ENCODE peak calls at places on chromosomes 7 and 10, in six cellular contexts. D, E, O, B, P and I are unnamed samples.

GRCh38 chr7:150974468-150975391 is 3.4 kb downstream of the KCNH2 start:
- DNase-seq in D (peak; percentile 78), E (no peak), O (no peak), B (peak; percentile 74), P (peak; percentile 44), I (no peak)

GRCh38 chr7:45088821-45089313 is at the start of gene NACAD:
- DNase-seq in D (no peak), E (no peak), O (peak; percentile 28), B (no peak), P (no peak), I (no peak)

GRCh38 chr10:116080553-116080952 is 192.5 kb downstream of the GFRA1 start:
- DNase-seq in D (peak; percentile 83), E (no peak), O (peak; percentile 70), B (no peak), P (peak; percentile 9), I (no peak)

GRCh38 chr10:126474031-126474430 is 85.8 kb upstream of the ADAM12 start:
- DNase-seq in D (no peak), E (no peak), O (no peak), B (no peak), P (no peak), I (no peak)

GRCh38 chr7:63789378-63790176 is 209.1 kb upstream of the ZNF722 start:
- DNase-seq in D (no peak), E (no peak), O (no peak), B (no peak), P (no peak), I (no peak)

GRCh38 chr10:110733256-110733952 is 89.3 kb downstream of the RBM20 start:
- DNase-seq in D (peak; percentile 37), E (no peak), O (peak; percentile 17), B (no peak), P (no peak), I (no peak)

GRCh38 chr10:96025566-96025965 is 17.8 kb upstream of the CCNJ start:
- DNase-seq in D (peak; percentile 84), E (no peak), O (no peak), B (no peak), P (peak; percentile 46), I (no peak)

GRCh38 chr10:22252801-22253577 is 35.2 kb upstream of the EBLN1 start:
- DNase-seq in D (peak; percentile 77), E (peak; percentile 76), O (peak; percentile 31), B (peak; percentile 21), P (no peak), I (no peak)

GRCh38 chr10:132774905-132775863 is 10.8 kb downstream of the NKX6-2 start:
- DNase-seq in D (peak; percentile 70), E (no peak), O (peak; percentile 11), B (no peak), P (peak; percentile 90), I (no peak)

GRCh38 chr7:157438121-157439025 is 101.6 kb downstream of the DNAJB6 start:
- DNase-seq in D (peak; percentile 39), E (no peak), O (no peak), B (no peak), P (no peak), I (no peak)

GRCh38 chr7:5423844-5424688 is 432 bp upstream of the TNRC18 start:
- DNase-seq in D (peak; percentile 99), E (peak; percentile 98), O (peak; percentile 98), B (no peak), P (peak; percentile 98), I (peak; percentile 98)

GRCh38 chr10:132257271-132257670 is 50.5 kb downstream of the STK32C start:
- DNase-seq in D (no peak), E (no peak), O (peak; percentile 62), B (no peak), P (no peak), I (peak; percentile 19)

GRCh38 chr10:94069884-94070283 is 76.2 kb downstream of the PLCE1 start:
- DNase-seq in D (no peak), E (no peak), O (peak; percentile 49), B (no peak), P (no peak), I (no peak)

GRCh38 chr7:66145404-66145843 is 30.8 kb downstream of the CRCP start:
- DNase-seq in D (no peak), E (no peak), O (no peak), B (no peak), P (no peak), I (no peak)

GRCh38 chr7:75735059-75735458 is 3.7 kb downstream of the HIP1 start:
- DNase-seq in D (no peak), E (no peak), O (no peak), B (no peak), P (no peak), I (no peak)

GRCh38 chr10:59903871-59904270 is 2.5 kb downstream of the CCDC6 start:
- DNase-seq in D (no peak), E (no peak), O (peak; percentile 56), B (no peak), P (no peak), I (no peak)

GRCh38 chr10:101040061-101040460 is 9.0 kb downstream of the SFXN3 start:
- DNase-seq in D (no peak), E (no peak), O (no peak), B (no peak), P (no peak), I (no peak)

GRCh38 chr10:15245530-15245929 is 77.0 kb upstream of the NMT2 start:
- DNase-seq in D (peak; percentile 70), E (no peak), O (no peak), B (no peak), P (peak; percentile 34), I (no peak)

GRCh38 chr10:94066411-94066810 is 72.7 kb downstream of the PLCE1 start:
- DNase-seq in D (peak; percentile 81), E (no peak), O (peak; percentile 52), B (no peak), P (peak; percentile 25), I (peak; percentile 21)

GRCh38 chr7:49295136-49295535 is 370.8 kb downstream of the CDC14C start:
- DNase-seq in D (no peak), E (no peak), O (peak; percentile 88), B (no peak), P (no peak), I (no peak)

GRCh38 chr10:59587083-59587755 is 122.4 kb downstream of the SLC16A9 start:
- DNase-seq in D (no peak), E (no peak), O (no peak), B (no peak), P (no peak), I (no peak)

GRCh38 chr7:44767134-44767911 is 18.7 kb downstream of the ZMIZ2 start:
- DNase-seq in D (no peak), E (no peak), O (no peak), B (no peak), P (no peak), I (no peak)

GRCh38 chr7:22613466-22613865 is 113.5 kb upstream of the STEAP1B start:
- DNase-seq in D (no peak), E (no peak), O (no peak), B (no peak), P (no peak), I (no peak)

GRCh38 chr7:30028749-30029635 is 780 bp downstream of the PLEKHA8 start:
- DNase-seq in D (peak; percentile 80), E (peak; percentile 85), O (peak; percentile 47), B (peak; percentile 6), P (peak; percentile 39), I (no peak)

GRCh38 chr7:94823952-94824351 is 83.4 kb upstream of the PPP1R9A start:
- DNase-seq in D (no peak), E (no peak), O (peak; percentile 77), B (no peak), P (peak; percentile 63), I (peak; percentile 14)

GRCh38 chr10:35423505-35424306 is 87.4 kb downstream of the CCNY start:
- DNase-seq in D (no peak), E (no peak), O (peak; percentile 87), B (no peak), P (no peak), I (no peak)

GRCh38 chr10:35335718-35336083 is 608 bp upstream of the CCNY start:
- DNase-seq in D (peak; percentile 66), E (no peak), O (peak; percentile 46), B (no peak), P (peak; percentile 44), I (no peak)

GRCh38 chr7:68699090-68699711 is 899.1 kb upstream of the AUTS2 start:
- DNase-seq in D (no peak), E (no peak), O (peak; percentile 97), B (no peak), P (peak; percentile 91), I (no peak)

GRCh38 chr7:119572132-119572531 is 700.8 kb upstream of the KCND2 start:
- DNase-seq in D (peak; percentile 60), E (no peak), O (no peak), B (no peak), P (no peak), I (no peak)

GRCh38 chr7:129188372-129188891 is at the start of gene SMO:
- DNase-seq in D (peak; percentile 94), E (no peak), O (peak; percentile 67), B (no peak), P (peak; percentile 31), I (no peak)
- H3K4me3 ChIP-seq in D (peak within 1 kb of the TSS; percentile 93), E (peak within 1 kb of the TSS; percentile 81), O (peak within 1 kb of the TSS; percentile 51), B (peak within 1 kb of the TSS; percentile 57), P (peak within 1 kb of the TSS; percentile 87), I (peak within 1 kb of the TSS; percentile 69)

GRCh38 chr10:13527864-13528137 is 1.0 kb downstream of the BEND7 start:
- DNase-seq in D (no peak), E (no peak), O (no peak), B (no peak), P (no peak), I (no peak)

GRCh38 chr10:13526952-13527863 is 1.6 kb downstream of the BEND7 start:
- DNase-seq in D (no peak), E (no peak), O (peak; percentile 91), B (no peak), P (peak; percentile 53), I (no peak)

GRCh38 chr10:13528138-13528874 is 508 bp downstream of the BEND7 start:
- DNase-seq in D (peak; percentile 73), E (no peak), O (no peak), B (no peak), P (no peak), I (no peak)

GRCh38 chr10:13529714-13529973 is 830 bp upstream of the BEND7 start:
- DNase-seq in D (peak; percentile 50), E (no peak), O (no peak), B (no peak), P (no peak), I (no peak)

GRCh38 chr10:13528875-13529713 is at the start of gene BEND7:
- DNase-seq in D (peak; percentile 66), E (no peak), O (peak; percentile 42), B (no peak), P (peak; percentile 33), I (no peak)
- TF ChIP-seq CTCF in D (no peak), E (no peak), O (no peak), B (no peak), P (peak; percentile 10), I (no peak)

DNA sequence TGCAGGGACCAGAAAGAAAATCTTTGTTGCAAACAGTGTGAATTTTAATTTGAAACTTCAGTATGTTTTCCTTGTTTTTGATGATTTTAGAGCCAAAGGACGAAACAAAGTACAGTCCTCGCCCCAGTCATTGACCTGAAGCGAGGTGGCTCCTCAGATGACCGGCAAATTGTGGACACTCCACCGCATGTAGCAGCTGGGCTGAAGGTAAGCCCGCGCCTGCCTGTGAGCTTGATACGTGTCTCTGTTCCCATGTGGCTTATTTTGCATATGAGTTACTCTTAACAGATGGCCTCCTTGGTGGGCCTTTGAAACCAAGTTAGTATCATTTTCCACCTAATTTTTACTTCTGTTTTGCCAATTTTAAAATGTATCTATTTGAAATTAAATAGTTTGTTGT is 12.3 kb downstream of the RBM17 start:
- DNase-seq in D (no peak), E (no peak), O (no peak), B (no peak), P (no peak), I (no peak)
- H3K4me3 ChIP-seq in D (no peak overlapping the region), E (no peak overlapping the region), O (no peak overlapping the region), B (no peak overlapping the region), P (no peak overlapping the region), I (no peak overlapping the region)

GRCh38 chr7:70588151-70588550 is 543.8 kb upstream of the GALNT17 start:
- DNase-seq in D (peak; percentile 43), E (no peak), O (no peak), B (no peak), P (no peak), I (no peak)
- TF ChIP-seq CTCF in D (no peak), E (no peak), O (no peak), B (no peak), P (no peak), I (no peak)